ENCODE peak calls at places on chromosomes 12 and 14, in four cellular contexts. Z is GM23338, L is H9, F is body of pancreas. S is an unnamed sample.

GRCh38 chr14:38204717-38205115 is 3.0 kb upstream of the SSTR1 start:
- DNase-seq in Z (no peak), L (no peak), F (no peak), S (no peak)

GRCh38 chr14:24270537-24271133 is 762 bp downstream of the RABGGTA start:
- DNase-seq in Z (no peak), L (no peak), F (no peak), S (no peak)

GRCh38 chr12:120536064-120536791 is 2.1 kb downstream of the RNF10 start:
- DNase-seq in Z (no peak), L (no peak), F (peak; percentile 50), S (no peak)

GRCh38 chr14:55705651-55706340 is 125.8 kb downstream of the KTN1 start:
- DNase-seq in Z (no peak), L (no peak), F (peak; percentile 60), S (peak; percentile 26)

GRCh38 chr12:89513544-89513943 is 11.1 kb downstream of the GALNT4 start:
- DNase-seq in Z (peak; percentile 10), L (no peak), F (no peak), S (no peak)

GRCh38 chr12:108833355-108833733 is 24.0 kb downstream of the SSH1 start:
- DNase-seq in Z (no peak), L (peak; percentile 72), F (no peak), S (no peak)

GRCh38 chr12:123337053-123337452 is 27.6 kb downstream of the SBNO1 start:
- DNase-seq in Z (no peak), L (no peak), F (no peak), S (no peak)

GRCh38 chr14:50320279-50320678 is 8.2 kb downstream of the DMAC2L start:
- DNase-seq in Z (no peak), L (no peak), F (no peak), S (no peak)

GRCh38 chr14:24298892-24299254 is 707 bp downstream of the DHRS1 start:
- DNase-seq in Z (peak; percentile 30), L (peak; percentile 38), F (no peak), S (no peak)

GRCh38 chr12:38625306-38625705 is 280.1 kb downstream of the CPNE8 start:
- DNase-seq in Z (no peak), L (no peak), F (no peak), S (no peak)

GRCh38 chr14:94665121-94665520 is 52.9 kb downstream of the SERPINA3 start:
- DNase-seq in Z (no peak), L (no peak), F (no peak), S (no peak)

GRCh38 chr14:68979722-68980552 is 835 bp upstream of the ACTN1 start:
- DNase-seq in Z (peak; percentile 83), L (peak; percentile 79), F (peak; percentile 64), S (peak; percentile 42)

GRCh38 chr14:76917158-76917596 is 91.0 kb downstream of the LRRC74A start:
- DNase-seq in Z (peak; percentile 96), L (peak; percentile 87), F (peak; percentile 71), S (peak; percentile 63)

GRCh38 chr12:108612788-108613282 is 15.0 kb upstream of the TMEM119 start:
- DNase-seq in Z (peak; percentile 67), L (peak; percentile 86), F (no peak), S (no peak)

GRCh38 chr14:73102806-73103497 is 33.4 kb upstream of the PSEN1 start:
- DNase-seq in Z (no peak), L (no peak), F (no peak), S (no peak)

GRCh38 chr14:103064978-103065377 is 7.6 kb upstream of the CDC42BPB start:
- DNase-seq in Z (no peak), L (no peak), F (no peak), S (peak; percentile 61)

GRCh38 chr14:37590810-37591139 is 4.3 kb downstream of the FOXA1 start:
- DNase-seq in Z (no peak), L (no peak), F (no peak), S (no peak)

GRCh38 chr12:1463073-1463905 is 131.1 kb downstream of the FBXL14 start:
- DNase-seq in Z (no peak), L (no peak), F (no peak), S (no peak)

GRCh38 chr12:131138638-131139362 is 185.1 kb downstream of the ADGRD1 start:
- DNase-seq in Z (no peak), L (peak; percentile 25), F (no peak), S (no peak)

GRCh38 chr12:21800011-21800410 is 25.5 kb upstream of the KCNJ8 start:
- DNase-seq in Z (no peak), L (no peak), F (peak; percentile 18), S (no peak)

GRCh38 chr12:92927436-92928116 is 1.5 kb downstream of the EEA1 start:
- DNase-seq in Z (peak; percentile 70), L (no peak), F (no peak), S (no peak)

GRCh38 chr14:93943052-93943451 is 15.9 kb downstream of the FAM181A start:
- DNase-seq in Z (no peak), L (no peak), F (no peak), S (no peak)

GRCh38 chr12:68890701-68891113 is 42.3 kb downstream of the CPM start:
- DNase-seq in Z (no peak), L (no peak), F (no peak), S (no peak)

GRCh38 chr12:68885381-68885780 is 47.6 kb downstream of the CPM start:
- DNase-seq in Z (no peak), L (no peak), F (no peak), S (no peak)

GRCh38 chr12:68887641-68888040 is 45.3 kb downstream of the CPM start:
- DNase-seq in Z (no peak), L (no peak), F (no peak), S (no peak)

GRCh38 chr12:68886636-68887572 is 46.1 kb downstream of the CPM start:
- DNase-seq in Z (no peak), L (no peak), F (no peak), S (no peak)

DNA sequence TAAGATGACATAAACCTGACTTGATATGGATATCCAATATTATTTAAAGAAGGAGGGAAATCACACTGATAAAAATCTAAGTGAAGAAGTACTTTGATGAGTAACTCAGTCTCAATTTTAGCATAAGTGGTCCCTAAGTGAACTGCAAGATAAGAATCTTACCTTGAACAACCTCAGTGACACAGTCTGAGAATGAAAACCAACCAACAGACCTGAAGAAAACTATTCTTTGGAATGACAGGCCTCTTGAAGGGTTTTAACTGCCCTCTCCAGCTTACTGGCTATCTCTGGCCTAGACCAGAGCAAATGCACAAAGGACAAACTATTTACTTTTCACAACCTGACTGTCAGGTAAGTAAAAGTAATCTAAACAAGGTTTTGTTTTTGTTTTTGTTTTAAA is 44.7 kb downstream of the CPM start:
- DNase-seq in Z (no peak), L (no peak), F (no peak), S (no peak)
- H3K4me1 ChIP-seq in Z (no peaks in the 10 kb centered on the region), L (no peaks in the 10 kb centered on the region), F (no peaks in the 10 kb centered on the region), S (no peaks in the 10 kb centered on the region)

GRCh38 chr14:35140718-35141581 is 18.6 kb downstream of the PRORP start:
- DNase-seq in Z (peak; percentile 31), L (no peak), F (no peak), S (no peak)
- TF ChIP-seq CTCF in Z (peak; percentile 70), L (no peak), F (peak; percentile 67), S (peak; percentile 43)

DNA sequence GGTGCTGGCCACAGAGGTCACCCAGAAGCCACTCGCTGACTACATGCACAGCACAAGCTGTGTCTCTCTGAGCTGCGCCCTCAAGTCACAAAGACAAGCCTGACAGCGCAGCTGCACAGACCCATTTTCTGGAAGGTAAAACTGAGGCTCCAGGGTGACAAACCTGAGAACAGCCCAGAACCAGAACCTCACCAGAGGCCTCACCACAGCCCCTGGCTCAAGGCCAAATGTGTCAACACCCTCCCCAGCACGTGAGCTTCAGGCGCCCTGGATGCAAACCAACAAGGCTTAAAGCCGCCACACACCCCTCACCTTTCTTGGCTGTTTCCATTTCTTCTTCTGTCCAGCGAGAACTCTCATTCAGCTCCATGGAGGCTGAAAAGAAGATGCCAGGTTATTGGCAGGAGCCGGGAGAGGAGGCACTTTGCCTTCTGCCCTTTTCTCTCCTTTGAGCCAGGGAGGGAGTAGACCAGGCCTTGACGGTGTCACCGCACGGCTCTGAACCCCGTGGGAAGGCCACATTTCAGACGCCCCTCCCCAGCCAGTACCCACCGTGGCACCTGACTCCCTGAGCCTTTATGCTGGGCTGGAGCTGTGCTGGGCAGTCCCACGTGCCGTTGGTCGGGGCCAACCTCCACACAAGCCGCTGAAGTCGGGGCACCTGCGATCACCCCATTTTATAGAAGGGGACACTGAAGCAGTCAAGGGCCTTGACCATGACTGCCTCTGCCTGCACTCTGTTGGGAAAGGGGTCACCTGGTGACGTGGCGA is 103.1 kb downstream of the RFLNA start:
- DNase-seq in Z (no peak), L (no peak), F (peak; percentile 72), S (no peak)
- H3K27ac ChIP-seq in Z (no peak overlapping the region), L (no peak overlapping the region), F (no peak overlapping the region), S (no peak overlapping the region)

GRCh38 chr12:116262741-116263140 is 14.8 kb downstream of the MED13L start:
- DNase-seq in Z (no peak), L (no peak), F (no peak), S (no peak)
- H3K4me1 ChIP-seq in Z (peaks cover 50% of the 10 kb centered on the region), L (peaks cover 5% of the 10 kb centered on the region), F (peaks cover 84% of the 10 kb centered on the region), S (peaks cover 74% of the 10 kb centered on the region)

GRCh38 chr12:132634411-132634990 is 15.9 kb downstream of the P2RX2 start:
- DNase-seq in Z (no peak), L (no peak), F (no peak), S (no peak)
- TF ChIP-seq CTCF in Z (no peak), L (no peak), F (no peak), S (no peak)

GRCh38 chr12:41188058-41188840 is at the start of gene PDZRN4:
- DNase-seq in Z (peak; percentile 71), L (peak; percentile 67), F (peak; percentile 21), S (peak; percentile 45)

GRCh38 chr12:41190360-41190759 is 2.2 kb downstream of the PDZRN4 start:
- DNase-seq in Z (peak; percentile 49), L (peak; percentile 32), F (no peak), S (peak; percentile 26)

GRCh38 chr12:41188841-41189394 is 798 bp downstream of the PDZRN4 start:
- DNase-seq in Z (peak; percentile 37), L (peak; percentile 44), F (no peak), S (peak; percentile 26)

GRCh38 chr12:41185946-41186345 is 2.2 kb upstream of the PDZRN4 start:
- DNase-seq in Z (no peak), L (no peak), F (no peak), S (no peak)

DNA sequence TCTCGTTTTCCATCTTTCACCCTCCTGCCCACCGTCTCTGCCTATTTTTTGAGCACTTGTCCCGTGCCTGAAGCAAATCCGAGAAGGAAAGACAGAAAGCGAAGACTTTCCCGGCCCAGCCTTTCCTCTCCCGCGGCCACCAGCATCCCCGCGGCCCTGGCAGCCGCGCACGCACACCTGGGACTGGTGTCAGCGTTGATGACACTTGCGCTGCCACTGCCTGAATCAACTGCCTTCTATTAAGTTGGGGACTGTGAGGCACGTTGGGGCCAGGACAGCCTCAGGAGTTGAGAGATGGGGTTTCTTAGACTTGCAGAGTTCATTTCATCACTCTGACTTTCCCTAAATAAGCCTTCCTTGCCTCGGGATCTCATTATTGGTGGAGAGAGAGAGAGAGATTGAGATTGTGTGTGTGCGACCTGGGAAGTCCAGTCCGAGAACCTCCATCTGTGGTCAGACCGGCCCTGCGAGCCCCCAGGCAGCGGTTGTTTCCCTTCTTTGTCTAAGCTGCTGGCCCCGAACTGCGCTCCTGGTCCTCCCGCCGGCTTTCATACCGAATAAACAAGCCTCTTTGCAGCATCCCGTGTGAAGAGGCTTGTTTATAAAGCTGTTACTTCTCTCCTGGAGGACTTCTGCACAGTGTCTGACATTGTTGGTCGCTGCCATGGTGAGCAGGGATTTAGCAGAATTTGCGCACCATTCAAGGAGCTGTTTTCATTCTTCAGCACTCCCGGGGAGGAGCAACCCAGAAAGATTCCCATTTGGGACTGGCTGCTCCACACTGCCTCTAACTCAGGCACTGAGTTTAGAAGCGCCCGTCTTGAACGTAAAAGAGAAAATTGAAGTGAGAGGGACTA is 1.5 kb downstream of the PDZRN4 start:
- DNase-seq in Z (peak; percentile 45), L (peak; percentile 46), F (no peak), S (peak; percentile 6)
- H3K27ac ChIP-seq in Z (no peak overlapping the region), L (no peak overlapping the region), F (no peak overlapping the region), S (no peak overlapping the region)

GRCh38 chr14:91899213-91899612 is 31.9 kb upstream of the TC2N start:
- DNase-seq in Z (no peak), L (no peak), F (peak; percentile 93), S (no peak)
- H3K4me1 ChIP-seq in Z (peaks cover 3% of the 10 kb centered on the region), L (peaks cover 4% of the 10 kb centered on the region), F (peaks cover 79% of the 10 kb centered on the region), S (peaks cover 12% of the 10 kb centered on the region)

S was measured in thyroid gland.